ENCODE peak calls at places on chromosomes 16 and 17, in seven cellular contexts. One of them, this sample, is unnamed.

GRCh38 chr16:19127674-19128131 is 13.9 kb downstream of the ITPRIPL2 start:
- DNase-seq in lower leg skin: no peak
- DNase-seq in nephron progenitor cell: no peak
- DNase-seq in AG09319: no peak
- DNase-seq in endothelial cell: no peak
- DNase-seq in fibroblast of pulmonary artery: no peak
- DNase-seq in upper lobe of right lung: no peak
- DNase-seq in this sample: no peak

GRCh38 chr16:67021321-67021720 is 7.6 kb upstream of the CBFB start:
- DNase-seq in lower leg skin: no peak
- DNase-seq in nephron progenitor cell: no peak
- DNase-seq in AG09319: no peak
- DNase-seq in endothelial cell: no peak
- DNase-seq in fibroblast of pulmonary artery: no peak
- DNase-seq in upper lobe of right lung: peak
- DNase-seq in this sample: no peak

GRCh38 chr16:27489421-27489820 is 60.3 kb downstream of the GTF3C1 start:
- DNase-seq in lower leg skin: no peak
- DNase-seq in nephron progenitor cell: no peak
- DNase-seq in AG09319: no peak
- DNase-seq in endothelial cell: no peak
- DNase-seq in fibroblast of pulmonary artery: no peak
- DNase-seq in upper lobe of right lung: no peak
- DNase-seq in this sample: no peak

GRCh38 chr16:75042423-75043174 is 43.8 kb downstream of the ZNRF1 start:
- DNase-seq in lower leg skin: no peak
- DNase-seq in nephron progenitor cell: peak
- DNase-seq in AG09319: no peak
- DNase-seq in endothelial cell: no peak
- DNase-seq in fibroblast of pulmonary artery: no peak
- DNase-seq in upper lobe of right lung: no peak
- DNase-seq in this sample: no peak

GRCh38 chr16:29988346-29989075 is 6.9 kb downstream of the HIRIP3 start:
- DNase-seq in lower leg skin: no peak
- DNase-seq in nephron progenitor cell: no peak
- DNase-seq in AG09319: no peak
- DNase-seq in endothelial cell: no peak
- DNase-seq in fibroblast of pulmonary artery: no peak
- DNase-seq in upper lobe of right lung: peak
- DNase-seq in this sample: no peak

GRCh38 chr17:17857496-17857895 is 20.7 kb upstream of the SREBF1 start:
- DNase-seq in lower leg skin: no peak
- DNase-seq in nephron progenitor cell: no peak
- DNase-seq in AG09319: no peak
- DNase-seq in endothelial cell: no peak
- DNase-seq in fibroblast of pulmonary artery: no peak
- DNase-seq in upper lobe of right lung: no peak
- DNase-seq in this sample: no peak

GRCh38 chr17:9023389-9024210 is 2.3 kb downstream of the NTN1 start:
- DNase-seq in lower leg skin: no peak
- DNase-seq in nephron progenitor cell: peak
- DNase-seq in AG09319: no peak
- DNase-seq in endothelial cell: no peak
- DNase-seq in fibroblast of pulmonary artery: no peak
- DNase-seq in upper lobe of right lung: no peak
- DNase-seq in this sample: no peak

GRCh38 chr16:70444249-70445063 is 5.6 kb upstream of the ST3GAL2 start:
- DNase-seq in lower leg skin: no peak
- DNase-seq in nephron progenitor cell: no peak
- DNase-seq in AG09319: no peak
- DNase-seq in endothelial cell: no peak
- DNase-seq in fibroblast of pulmonary artery: no peak
- DNase-seq in upper lobe of right lung: no peak
- DNase-seq in this sample: no peak

GRCh38 chr17:152860-153420 is 15.6 kb downstream of the SCGB1C2 start:
- DNase-seq in lower leg skin: no peak
- DNase-seq in nephron progenitor cell: no peak
- DNase-seq in AG09319: no peak
- DNase-seq in endothelial cell: no peak
- DNase-seq in fibroblast of pulmonary artery: no peak
- DNase-seq in upper lobe of right lung: peak
- DNase-seq in this sample: peak

GRCh38 chr17:56652608-56653007 is 59.1 kb downstream of the NOG start:
- DNase-seq in lower leg skin: no peak
- DNase-seq in nephron progenitor cell: no peak
- DNase-seq in AG09319: no peak
- DNase-seq in endothelial cell: no peak
- DNase-seq in fibroblast of pulmonary artery: no peak
- DNase-seq in upper lobe of right lung: no peak
- DNase-seq in this sample: no peak

GRCh38 chr17:38591759-38592241 is 14.0 kb downstream of the SRCIN1 start:
- DNase-seq in lower leg skin: no peak
- DNase-seq in nephron progenitor cell: no peak
- DNase-seq in AG09319: no peak
- DNase-seq in endothelial cell: no peak
- DNase-seq in fibroblast of pulmonary artery: peak
- DNase-seq in upper lobe of right lung: no peak
- DNase-seq in this sample: peak

GRCh38 chr17:17579691-17580090 is 11.8 kb downstream of the PEMT start:
- DNase-seq in lower leg skin: no peak
- DNase-seq in nephron progenitor cell: no peak
- DNase-seq in AG09319: no peak
- DNase-seq in endothelial cell: no peak
- DNase-seq in fibroblast of pulmonary artery: no peak
- DNase-seq in upper lobe of right lung: no peak
- DNase-seq in this sample: no peak

GRCh38 chr17:77999413-78000173 is 41.1 kb downstream of the TNRC6C start:
- DNase-seq in lower leg skin: no peak
- DNase-seq in nephron progenitor cell: no peak
- DNase-seq in AG09319: no peak
- DNase-seq in endothelial cell: no peak
- DNase-seq in fibroblast of pulmonary artery: peak
- DNase-seq in upper lobe of right lung: no peak
- DNase-seq in this sample: no peak

GRCh38 chr16:68310441-68311315 is at the start of the genes PRMT7 and SLC7A6OS:
- DNase-seq in lower leg skin: peak
- DNase-seq in nephron progenitor cell: peak
- DNase-seq in AG09319: peak
- DNase-seq in endothelial cell: peak
- DNase-seq in fibroblast of pulmonary artery: peak
- DNase-seq in upper lobe of right lung: peak
- DNase-seq in this sample: peak
- TF ChIP-seq CTCF in lower leg skin: no peak
- TF ChIP-seq CTCF in nephron progenitor cell: no peak
- TF ChIP-seq CTCF in AG09319: peak
- TF ChIP-seq CTCF in endothelial cell: no peak
- TF ChIP-seq CTCF in fibroblast of pulmonary artery: no peak
- TF ChIP-seq CTCF in upper lobe of right lung: peak
- TF ChIP-seq CTCF in this sample: peak

GRCh38 chr17:50087246-50087911 is 7.8 kb upstream of the PDK2 start:
- DNase-seq in lower leg skin: peak
- DNase-seq in nephron progenitor cell: peak
- DNase-seq in AG09319: no peak
- DNase-seq in endothelial cell: peak
- DNase-seq in fibroblast of pulmonary artery: peak
- DNase-seq in upper lobe of right lung: peak
- DNase-seq in this sample: peak

GRCh38 chr17:50090971-50091950 is 3.9 kb upstream of the PDK2 start:
- DNase-seq in lower leg skin: no peak
- DNase-seq in nephron progenitor cell: no peak
- DNase-seq in AG09319: no peak
- DNase-seq in endothelial cell: no peak
- DNase-seq in fibroblast of pulmonary artery: no peak
- DNase-seq in upper lobe of right lung: no peak
- DNase-seq in this sample: no peak

GRCh38 chr17:50090071-50090470 is 5.1 kb upstream of the PDK2 start:
- DNase-seq in lower leg skin: no peak
- DNase-seq in nephron progenitor cell: no peak
- DNase-seq in AG09319: no peak
- DNase-seq in endothelial cell: no peak
- DNase-seq in fibroblast of pulmonary artery: no peak
- DNase-seq in upper lobe of right lung: no peak
- DNase-seq in this sample: no peak

GRCh38 chr17:50088952-50089825 is 6.0 kb upstream of the PDK2 start:
- DNase-seq in lower leg skin: no peak
- DNase-seq in nephron progenitor cell: no peak
- DNase-seq in AG09319: no peak
- DNase-seq in endothelial cell: no peak
- DNase-seq in fibroblast of pulmonary artery: no peak
- DNase-seq in upper lobe of right lung: no peak
- DNase-seq in this sample: no peak

DNA sequence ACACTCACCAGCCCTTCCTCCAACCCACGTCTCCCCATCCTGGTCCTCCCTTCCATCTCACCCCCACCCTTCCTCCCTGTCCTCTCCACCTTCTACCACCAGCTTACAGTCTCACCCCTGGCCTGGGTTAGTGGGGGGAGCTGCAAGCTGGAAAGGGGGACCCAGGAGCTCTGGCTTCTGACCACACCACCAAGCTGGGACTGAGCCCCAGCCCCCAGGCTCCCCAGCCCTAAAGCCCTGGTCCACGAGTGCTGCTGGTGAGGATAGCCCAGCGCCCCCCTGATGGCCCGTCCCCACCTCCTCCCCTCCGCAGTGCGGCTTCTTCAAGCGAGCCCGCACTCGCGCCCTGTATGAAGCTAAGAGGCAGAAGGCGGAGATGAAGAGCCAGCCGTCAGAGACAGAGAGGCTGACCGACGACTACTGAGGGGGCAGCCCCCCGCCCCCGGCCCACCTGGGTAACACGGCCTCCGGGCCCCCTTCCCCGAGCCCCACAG is 7.2 kb upstream of the PDK2 start:
- DNase-seq in lower leg skin: no peak
- DNase-seq in nephron progenitor cell: no peak
- DNase-seq in AG09319: no peak
- DNase-seq in endothelial cell: no peak
- DNase-seq in fibroblast of pulmonary artery: no peak
- DNase-seq in upper lobe of right lung: no peak
- DNase-seq in this sample: no peak
- TF ChIP-seq CTCF in lower leg skin: no peak
- TF ChIP-seq CTCF in nephron progenitor cell: no peak
- TF ChIP-seq CTCF in AG09319: no peak
- TF ChIP-seq CTCF in endothelial cell: no peak
- TF ChIP-seq CTCF in fibroblast of pulmonary artery: no peak
- TF ChIP-seq CTCF in upper lobe of right lung: no peak
- TF ChIP-seq CTCF in this sample: no peak

GRCh38 chr17:29590261-29590978 is 972 bp upstream of the GIT1 start:
- DNase-seq in lower leg skin: peak
- DNase-seq in nephron progenitor cell: peak
- DNase-seq in AG09319: no peak
- DNase-seq in endothelial cell: no peak
- DNase-seq in fibroblast of pulmonary artery: peak
- DNase-seq in upper lobe of right lung: peak
- DNase-seq in this sample: no peak

GRCh38 chr17:29588017-29588557 is 1.4 kb downstream of the GIT1 start:
- DNase-seq in lower leg skin: no peak
- DNase-seq in nephron progenitor cell: peak
- DNase-seq in AG09319: no peak
- DNase-seq in endothelial cell: no peak
- DNase-seq in fibroblast of pulmonary artery: no peak
- DNase-seq in upper lobe of right lung: no peak
- DNase-seq in this sample: no peak

GRCh38 chr17:29588561-29589411 is 662 bp downstream of the GIT1 start:
- DNase-seq in lower leg skin: peak
- DNase-seq in nephron progenitor cell: no peak
- DNase-seq in AG09319: no peak
- DNase-seq in endothelial cell: peak
- DNase-seq in fibroblast of pulmonary artery: peak
- DNase-seq in upper lobe of right lung: peak
- DNase-seq in this sample: no peak

GRCh38 chr17:29590979-29591736 is 1.7 kb upstream of the GIT1 start:
- DNase-seq in lower leg skin: peak
- DNase-seq in nephron progenitor cell: peak
- DNase-seq in AG09319: no peak
- DNase-seq in endothelial cell: no peak
- DNase-seq in fibroblast of pulmonary artery: peak
- DNase-seq in upper lobe of right lung: peak
- DNase-seq in this sample: no peak

GRCh38 chr17:29589524-29590260 is at the start of gene GIT1:
- DNase-seq in lower leg skin: peak
- DNase-seq in nephron progenitor cell: peak
- DNase-seq in AG09319: peak
- DNase-seq in endothelial cell: peak
- DNase-seq in fibroblast of pulmonary artery: peak
- DNase-seq in upper lobe of right lung: peak
- DNase-seq in this sample: peak
- TF ChIP-seq CTCF in lower leg skin: no peak
- TF ChIP-seq CTCF in nephron progenitor cell: no peak
- TF ChIP-seq CTCF in AG09319: no peak
- TF ChIP-seq CTCF in endothelial cell: no peak
- TF ChIP-seq CTCF in fibroblast of pulmonary artery: no peak
- TF ChIP-seq CTCF in upper lobe of right lung: no peak
- TF ChIP-seq CTCF in this sample: no peak

GRCh38 chr16:49466529-49466831 is 92.9 kb downstream of the C16orf78 start:
- DNase-seq in lower leg skin: no peak
- DNase-seq in nephron progenitor cell: no peak
- DNase-seq in AG09319: no peak
- DNase-seq in endothelial cell: no peak
- DNase-seq in fibroblast of pulmonary artery: no peak
- DNase-seq in upper lobe of right lung: no peak
- DNase-seq in this sample: no peak

GRCh38 chr16:49464093-49464492 is 90.5 kb downstream of the C16orf78 start:
- DNase-seq in lower leg skin: no peak
- DNase-seq in nephron progenitor cell: no peak
- DNase-seq in AG09319: no peak
- DNase-seq in endothelial cell: no peak
- DNase-seq in fibroblast of pulmonary artery: no peak
- DNase-seq in upper lobe of right lung: no peak
- DNase-seq in this sample: no peak

GRCh38 chr16:49465661-49466528 is 92.3 kb downstream of the C16orf78 start:
- DNase-seq in lower leg skin: no peak
- DNase-seq in nephron progenitor cell: no peak
- DNase-seq in AG09319: no peak
- DNase-seq in endothelial cell: no peak
- DNase-seq in fibroblast of pulmonary artery: no peak
- DNase-seq in upper lobe of right lung: no peak
- DNase-seq in this sample: no peak

GRCh38 chr16:49463529-49463928 is 89.9 kb downstream of the C16orf78 start:
- DNase-seq in lower leg skin: no peak
- DNase-seq in nephron progenitor cell: no peak
- DNase-seq in AG09319: no peak
- DNase-seq in endothelial cell: no peak
- DNase-seq in fibroblast of pulmonary artery: no peak
- DNase-seq in upper lobe of right lung: no peak
- DNase-seq in this sample: no peak

DNA sequence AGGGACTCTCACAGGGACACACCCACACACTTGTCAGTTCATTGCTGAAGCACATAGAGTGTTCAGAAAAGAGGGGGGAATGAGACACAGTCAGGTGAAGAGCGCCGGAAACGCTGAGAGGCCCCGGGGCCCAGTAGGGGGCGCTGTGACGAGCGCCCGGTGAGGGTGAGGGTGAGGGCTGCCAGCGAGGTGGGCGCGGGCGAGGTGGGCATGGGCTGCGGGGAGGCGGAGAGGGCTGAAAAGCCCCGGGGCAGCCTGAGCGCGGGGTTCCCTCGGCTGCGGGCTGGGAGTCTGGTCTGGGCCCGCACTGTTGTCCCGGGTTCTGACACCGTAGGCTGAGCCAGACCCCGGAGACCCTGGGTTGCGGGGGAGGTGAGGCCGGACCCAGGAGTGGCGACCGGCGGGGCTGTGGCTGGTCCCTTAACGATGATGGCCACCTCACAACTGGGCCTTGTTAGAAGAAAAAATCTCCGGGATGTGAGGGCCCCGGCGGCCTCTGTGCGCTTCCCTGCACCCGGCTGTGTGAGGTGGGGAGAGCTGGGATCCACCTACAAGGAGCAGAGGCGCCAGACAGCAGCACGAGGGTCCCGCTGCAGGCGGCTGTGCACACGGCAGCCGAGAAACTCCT is 91.4 kb downstream of the C16orf78 start:
- DNase-seq in lower leg skin: no peak
- DNase-seq in nephron progenitor cell: peak
- DNase-seq in AG09319: no peak
- DNase-seq in endothelial cell: peak
- DNase-seq in fibroblast of pulmonary artery: no peak
- DNase-seq in upper lobe of right lung: no peak
- DNase-seq in this sample: no peak
- TF ChIP-seq CTCF in lower leg skin: no peak
- TF ChIP-seq CTCF in nephron progenitor cell: peak
- TF ChIP-seq CTCF in AG09319: no peak
- TF ChIP-seq CTCF in endothelial cell: peak
- TF ChIP-seq CTCF in fibroblast of pulmonary artery: no peak
- TF ChIP-seq CTCF in upper lobe of right lung: no peak
- TF ChIP-seq CTCF in this sample: peak

This sample was measured in CD14-positive monocyte.